ENCODE peak calls at places on chromosome 6, in seven cellular contexts. K is HFF-Myc; O is stimulated activated CD4-positive, alpha-beta T cell treated with anti-CD3 and anti-CD28 coated beads, Interleukin-1b, Interleukin-23, amount 100 ng/mL, for 4 hours; D is astrocyte of the cerebellum; L is NCI-H446 treated with DMSO at 0.1 percent for 48 hours; G is AG08395; J is nucleus accumbens. I is an unnamed sample.

GRCh38 chr6:21185849-21186478 is 407.6 kb upstream of the SOX4 start:
- DNase-seq in L (peak; percentile 66), J (no peak), D (no peak), G (no peak), O (no peak), K (no peak), I (no peak)

GRCh38 chr6:147219463-147219862 is 15.2 kb downstream of the STXBP5 start:
- DNase-seq in K (no peak), G (no peak), O (no peak), L (no peak), D (no peak), J (no peak), I (no peak)

GRCh38 chr6:31356946-31357466 is at the start of gene HLA-B:
- DNase-seq in J (peak; percentile 44), O (peak; percentile 60), G (peak; percentile 64), D (peak; percentile 45), K (peak; percentile 3), L (no peak), I (peak; percentile 97)

GRCh38 chr6:28648035-28648877 is 122.6 kb downstream of the GPX5 start:
- DNase-seq in O (peak; percentile 49), L (peak; percentile 50), J (no peak), G (peak; percentile 53), K (peak; percentile 73), D (peak; percentile 29), I (no peak)

GRCh38 chr6:42929928-42930360 is 664 bp downstream of the CNPY3 start:
- DNase-seq in D (peak; percentile 12), O (peak; percentile 48), J (no peak), K (peak; percentile 31), G (peak; percentile 48), L (no peak), I (peak; percentile 46)

GRCh38 chr6:444653-445275 is 53.2 kb downstream of the IRF4 start:
- DNase-seq in L (no peak), O (peak; percentile 41), K (no peak), J (no peak), G (no peak), D (no peak), I (peak; percentile 43)

GRCh38 chr6:39217177-39217864 is 12.0 kb downstream of the KCNK5 start:
- DNase-seq in G (no peak), O (no peak), J (no peak), D (no peak), L (no peak), K (no peak), I (no peak)

GRCh38 chr6:134949927-134950326 is at the start of gene ALDH8A1:
- DNase-seq in O (no peak), G (no peak), J (no peak), D (no peak), L (no peak), K (no peak), I (no peak)

GRCh38 chr6:50840814-50841192 is 22.1 kb downstream of the TFAP2B start:
- DNase-seq in K (no peak), D (no peak), G (no peak), O (no peak), J (no peak), L (no peak), I (no peak)

GRCh38 chr6:43887340-43887858 is 117.4 kb downstream of the VEGFA start:
- DNase-seq in D (no peak), J (no peak), O (no peak), G (no peak), K (no peak), L (no peak), I (no peak)

GRCh38 chr6:24513602-24514001 is 18.8 kb downstream of the ALDH5A1 start:
- DNase-seq in J (no peak), K (no peak), O (no peak), L (no peak), D (no peak), G (no peak), I (no peak)

GRCh38 chr6:12761376-12762115 is 45.0 kb downstream of the PHACTR1 start:
- DNase-seq in K (no peak), O (no peak), G (peak; percentile 83), D (no peak), L (no peak), J (no peak), I (no peak)

GRCh38 chr6:28488916-28489365 is 26.7 kb downstream of the GPX6 start:
- DNase-seq in G (peak; percentile 15), L (no peak), J (no peak), O (peak; percentile 14), K (peak; percentile 69), D (peak; percentile 13), I (no peak)

GRCh38 chr6:41732601-41733348 is 2.6 kb downstream of the TFEB start:
- DNase-seq in O (peak; percentile 29), D (no peak), K (no peak), G (no peak), L (no peak), J (no peak), I (peak; percentile 54)

GRCh38 chr6:1870267-1870666 is 260.6 kb downstream of the FOXC1 start:
- DNase-seq in D (no peak), G (no peak), J (no peak), L (no peak), K (no peak), O (no peak), I (no peak)

GRCh38 chr6:119184008-119184665 is 105.7 kb upstream of the FAM184A start:
- DNase-seq in G (no peak), D (no peak), J (no peak), L (no peak), O (no peak), K (no peak), I (no peak)

GRCh38 chr6:47275640-47276039 is 34.1 kb downstream of the TNFRSF21 start:
- DNase-seq in O (no peak), K (no peak), L (no peak), J (no peak), D (no peak), G (no peak), I (no peak)

GRCh38 chr6:85068221-85068620 is 303.8 kb upstream of the TBX18 start:
- DNase-seq in J (no peak), D (no peak), G (peak; percentile 9), L (no peak), K (no peak), O (no peak), I (no peak)

GRCh38 chr6:104711371-104711770 is 148.3 kb downstream of the HACE1 start:
- DNase-seq in K (peak; percentile 50), G (peak; percentile 34), J (no peak), D (no peak), O (no peak), L (no peak), I (no peak)

GRCh38 chr6:148329568-148330299 is 12.9 kb upstream of the SASH1 start:
- DNase-seq in L (no peak), O (no peak), K (no peak), D (peak; percentile 77), G (peak; percentile 71), J (no peak), I (no peak)

GRCh38 chr6:30802731-30803130 is 58.4 kb upstream of the IER3 start:
- DNase-seq in D (no peak), L (no peak), K (no peak), O (no peak), J (no peak), G (no peak), I (no peak)

GRCh38 chr6:47135772-47136171 is 93.6 kb upstream of the ADGRF1 start:
- DNase-seq in G (peak; percentile 42), O (no peak), J (no peak), D (peak; percentile 88), K (peak; percentile 85), L (no peak), I (no peak)

GRCh38 chr6:33417127-33417902 is 592 bp downstream of the CUTA start:
- DNase-seq in L (no peak), G (peak; percentile 83), O (no peak), D (peak; percentile 41), J (no peak), K (no peak), I (no peak)

GRCh38 chr6:65979120-65979519 is 272.1 kb upstream of the EYS start:
- DNase-seq in G (peak; percentile 74), J (no peak), L (no peak), D (no peak), O (no peak), K (no peak), I (no peak)

GRCh38 chr6:24680582-24680981 is 13.7 kb downstream of the ACOT13 start:
- DNase-seq in J (no peak), O (no peak), G (no peak), L (no peak), K (no peak), D (no peak), I (no peak)

GRCh38 chr6:128630213-128630612 is 109.8 kb upstream of the PTPRK start:
- DNase-seq in J (no peak), O (no peak), L (no peak), K (no peak), G (no peak), D (no peak), I (no peak)

GRCh38 chr6:125910518-125910917 is 46.1 kb upstream of the HINT3 start:
- DNase-seq in K (no peak), G (peak; percentile 16), D (peak; percentile 44), J (no peak), L (no peak), O (no peak), I (no peak)

GRCh38 chr6:148868901-148869300 is 122.1 kb downstream of the UST start:
- DNase-seq in J (no peak), G (no peak), K (no peak), L (no peak), D (no peak), O (no peak), I (no peak)

GRCh38 chr6:108666656-108667260 is 106.0 kb downstream of the FOXO3 start:
- DNase-seq in K (no peak), D (no peak), L (no peak), J (no peak), O (no peak), G (no peak), I (no peak)

GRCh38 chr6:156685823-156686428 is 91.3 kb upstream of the ARID1B start:
- DNase-seq in K (no peak), G (no peak), L (no peak), D (no peak), J (no peak), O (no peak), I (no peak)

GRCh38 chr6:147136057-147136456 is 68.2 kb upstream of the STXBP5 start:
- DNase-seq in O (no peak), D (no peak), J (no peak), K (no peak), L (no peak), G (no peak), I (no peak)

GRCh38 chr6:156740604-156741003 is 36.6 kb upstream of the ARID1B start:
- DNase-seq in O (no peak), J (no peak), L (no peak), G (no peak), D (no peak), K (no peak), I (no peak)

GRCh38 chr6:124958759-124959354 is 3.4 kb upstream of the RNF217 start:
- DNase-seq in O (no peak), G (no peak), L (no peak), K (no peak), D (peak; percentile 66), J (no peak), I (no peak)

GRCh38 chr6:131215212-131215611 is 79.9 kb downstream of the AKAP7 start:
- DNase-seq in K (no peak), J (no peak), L (no peak), D (no peak), G (no peak), O (no peak), I (no peak)

GRCh38 chr6:118724211-118724610 is 72.8 kb upstream of the CEP85L start:
- DNase-seq in O (no peak), J (no peak), K (no peak), G (no peak), L (no peak), D (no peak), I (no peak)

GRCh38 chr6:104537185-104537584 is 322.5 kb downstream of the HACE1 start:
- DNase-seq in K (peak; percentile 29), J (no peak), D (peak; percentile 37), O (no peak), G (peak; percentile 43), L (no peak), I (no peak)

GRCh38 chr6:131761061-131761761 is 46.6 kb upstream of the ENPP1 start:
- DNase-seq in J (no peak), G (peak; percentile 31), O (no peak), K (peak; percentile 27), L (no peak), D (peak; percentile 45), I (no peak)

GRCh38 chr6:29559524-29560287 is at the start of gene UBD:
- DNase-seq in L (no peak), D (no peak), K (no peak), O (no peak), G (no peak), J (no peak), I (no peak)